ENCODE peak calls at places on chromosome 15, in eight cellular contexts. Q is T-helper 1 cell, E is nephron progenitor cell, I is amygdala, H is foreskin fibroblast, G is GM03348, A is adrenal gland, Y is HFFc6. C is an unnamed sample.

GRCh38 chr15:34126522-34126921 is 24.6 kb downstream of the PGBD4 start:
- DNase-seq in Q (no peak), E (no peak), I (no peak), H (no peak), G (no peak), A (no peak), Y (no peak), C (no peak)

GRCh38 chr15:51144021-51144532 is 49.4 kb upstream of the TNFAIP8L3 start:
- DNase-seq in Q (no peak), E (no peak), I (no peak), H (peak; percentile 55), G (peak; percentile 53), A (no peak), Y (peak; percentile 25), C (peak; percentile 57)

GRCh38 chr15:27873825-27874224 is 225.3 kb downstream of the OCA2 start:
- DNase-seq in Q (no peak), E (no peak), I (no peak), H (no peak), G (no peak), A (no peak), Y (no peak), C (no peak)

GRCh38 chr15:38217788-38218609 is 34.6 kb upstream of the SPRED1 start:
- DNase-seq in Q (no peak), E (no peak), I (no peak), H (peak; percentile 36), G (no peak), A (no peak), Y (no peak), C (peak; percentile 36)

GRCh38 chr15:30953731-30954378 is 37.6 kb downstream of the MTMR10 start:
- DNase-seq in Q (peak; percentile 15), E (no peak), I (no peak), H (peak; percentile 94), G (peak; percentile 87), A (peak; percentile 36), Y (peak; percentile 96), C (peak; percentile 94)

GRCh38 chr15:62063851-62064635 is 2.7 kb upstream of the C2CD4A start:
- DNase-seq in Q (no peak), E (no peak), I (no peak), H (no peak), G (no peak), A (no peak), Y (peak; percentile 53), C (peak; percentile 48)

GRCh38 chr15:41180206-41180789 is 50.3 kb downstream of the EXD1 start:
- DNase-seq in Q (no peak), E (no peak), I (no peak), H (peak; percentile 24), G (no peak), A (no peak), Y (peak; percentile 61), C (peak; percentile 48)

GRCh38 chr15:26864664-26865191 is 2.1 kb upstream of the GABRA5 start:
- DNase-seq in Q (no peak), E (peak; percentile 52), I (peak; percentile 17), H (peak; percentile 12), G (peak; percentile 69), A (peak; percentile 43), Y (peak; percentile 45), C (peak; percentile 36)

GRCh38 chr15:91456251-91456718 is 356.2 kb downstream of the SV2B start:
- DNase-seq in Q (no peak), E (no peak), I (no peak), H (no peak), G (no peak), A (no peak), Y (peak; percentile 6), C (peak; percentile 16)

GRCh38 chr15:58462973-58463663 is 31.3 kb downstream of the LIPC start:
- DNase-seq in Q (no peak), E (no peak), I (no peak), H (no peak), G (no peak), A (no peak), Y (no peak), C (no peak)

GRCh38 chr15:57732526-57733331 is 26.2 kb downstream of the POLR2M start:
- DNase-seq in Q (peak; percentile 25), E (peak; percentile 72), I (no peak), H (peak; percentile 28), G (peak; percentile 65), A (peak; percentile 73), Y (peak; percentile 54), C (peak; percentile 70)

GRCh38 chr15:69595009-69595825 is 142.6 kb downstream of the RPLP1 start:
- DNase-seq in Q (no peak), E (peak; percentile 64), I (no peak), H (no peak), G (peak; percentile 27), A (peak; percentile 67), Y (no peak), C (peak; percentile 28)

GRCh38 chr15:73632670-73633058 is 525 bp downstream of the NPTN start:
- DNase-seq in Q (peak; percentile 19), E (no peak), I (no peak), H (no peak), G (no peak), A (peak; percentile 43), Y (no peak), C (no peak)

GRCh38 chr15:31338318-31338878 is 11.8 kb downstream of the KLF13 start:
- DNase-seq in Q (no peak), E (no peak), I (peak; percentile 52), H (no peak), G (no peak), A (no peak), Y (no peak), C (no peak)

GRCh38 chr15:43872416-43873020 is 45.7 kb downstream of the WDR76 start:
- DNase-seq in Q (no peak), E (peak; percentile 63), I (peak; percentile 33), H (peak; percentile 70), G (peak; percentile 84), A (peak; percentile 68), Y (peak; percentile 73), C (peak; percentile 80)

GRCh38 chr15:23954931-23955330 is 267.8 kb upstream of the NDN start:
- DNase-seq in Q (no peak), E (no peak), I (no peak), H (no peak), G (no peak), A (no peak), Y (no peak), C (no peak)

GRCh38 chr15:92979011-92979701 is 79.0 kb downstream of the CHD2 start:
- DNase-seq in Q (peak; percentile 5), E (no peak), I (no peak), H (no peak), G (no peak), A (no peak), Y (no peak), C (no peak)

GRCh38 chr15:32818758-32819405 is 101.1 kb downstream of the GREM1 start:
- DNase-seq in Q (no peak), E (peak; percentile 47), I (no peak), H (no peak), G (peak; percentile 55), A (no peak), Y (peak; percentile 25), C (peak; percentile 62)

GRCh38 chr15:90064931-90065681 is 37.2 kb downstream of the IDH2 start:
- DNase-seq in Q (no peak), E (peak; percentile 43), I (no peak), H (no peak), G (no peak), A (peak; percentile 64), Y (no peak), C (no peak)

GRCh38 chr15:64527263-64527984 is 67.0 kb downstream of the ZNF609 start:
- DNase-seq in Q (no peak), E (no peak), I (no peak), H (peak; percentile 67), G (peak; percentile 62), A (no peak), Y (peak; percentile 68), C (peak; percentile 76)

GRCh38 chr15:58390118-58390517 is 41.7 kb upstream of the LIPC start:
- DNase-seq in Q (no peak), E (no peak), I (no peak), H (no peak), G (no peak), A (no peak), Y (no peak), C (no peak)

GRCh38 chr15:66702770-66703539 is 919 bp downstream of the SMAD6 start:
- DNase-seq in Q (no peak), E (peak; percentile 66), I (no peak), H (no peak), G (peak; percentile 46), A (no peak), Y (no peak), C (no peak)

GRCh38 chr15:40441012-40441735 is 421 bp downstream of the BAHD1 start:
- DNase-seq in Q (no peak), E (peak; percentile 77), I (peak; percentile 71), H (no peak), G (peak; percentile 53), A (no peak), Y (peak; percentile 7), C (no peak)

GRCh38 chr15:63474810-63475316 is 29.5 kb upstream of the USP3 start:
- DNase-seq in Q (no peak), E (peak; percentile 38), I (no peak), H (no peak), G (no peak), A (no peak), Y (no peak), C (no peak)

GRCh38 chr15:63379492-63380150 is 2.0 kb downstream of the CA12 start:
- DNase-seq in Q (no peak), E (no peak), I (no peak), H (peak; percentile 22), G (no peak), A (no peak), Y (no peak), C (no peak)

GRCh38 chr15:73265536-73266153 is 103.1 kb downstream of the HCN4 start:
- DNase-seq in Q (peak; percentile 55), E (peak; percentile 55), I (peak; percentile 9), H (no peak), G (peak; percentile 51), A (peak; percentile 49), Y (peak; percentile 48), C (peak; percentile 56)

GRCh38 chr15:64891546-64891945 is 20.2 kb upstream of the ANKDD1A start:
- DNase-seq in Q (no peak), E (no peak), I (no peak), H (no peak), G (no peak), A (no peak), Y (no peak), C (no peak)

GRCh38 chr15:57290192-57290591 is 86.1 kb upstream of the CGNL1 start:
- DNase-seq in Q (no peak), E (no peak), I (no peak), H (no peak), G (no peak), A (no peak), Y (no peak), C (no peak)

GRCh38 chr15:87477759-87478687 is 778.5 kb downstream of the NTRK3 start:
- DNase-seq in Q (no peak), E (no peak), I (peak; percentile 12), H (peak; percentile 1), G (peak; percentile 48), A (peak; percentile 52), Y (peak; percentile 90), C (peak; percentile 82)

GRCh38 chr15:97566957-97567356 is 393.5 kb upstream of the ARRDC4 start:
- DNase-seq in Q (no peak), E (no peak), I (no peak), H (no peak), G (no peak), A (no peak), Y (no peak), C (no peak)

GRCh38 chr15:35481992-35482391 is 64.0 kb downstream of the DPH6 start:
- DNase-seq in Q (no peak), E (no peak), I (no peak), H (peak; percentile 59), G (peak; percentile 44), A (no peak), Y (peak; percentile 83), C (peak; percentile 81)

GRCh38 chr15:81966628-81967027 is 79.2 kb downstream of the MEX3B start:
- DNase-seq in Q (no peak), E (no peak), I (no peak), H (no peak), G (no peak), A (no peak), Y (no peak), C (no peak)

GRCh38 chr15:70670680-70671079 is 92.7 kb downstream of the UACA start:
- DNase-seq in Q (no peak), E (no peak), I (no peak), H (no peak), G (no peak), A (no peak), Y (no peak), C (no peak)

GRCh38 chr15:88454867-88455810 is 12.0 kb downstream of the MRPL46 start:
- DNase-seq in Q (peak; percentile 43), E (peak; percentile 64), I (peak; percentile 80), H (peak; percentile 75), G (peak; percentile 84), A (peak; percentile 76), Y (peak; percentile 66), C (peak; percentile 79)